ENCODE peak calls at places on chromosomes 13 and 19, in seven cellular contexts. One of them, this sample, is unnamed.

GRCh38 chr13:110713981-110714797 is 689 bp downstream of the ING1 start:
- DNase-seq in NCI-H69: peak
- DNase-seq in NCI-H1436: peak
- DNase-seq in HFFc6: peak
- DNase-seq in Kasumi-1: peak
- DNase-seq in activated CD8-positive, alpha-beta memory T cell treated with anti-CD3 and anti-CD28 coated beads, Interleukin-2, amount 10 ng/mL, durations not matched to agents 7 days and 5 days: peak
- DNase-seq in WTC11: peak
- DNase-seq in this sample: peak

GRCh38 chr19:16778796-16779411 is 50.3 kb upstream of the SIN3B start:
- DNase-seq in NCI-H69: peak
- DNase-seq in NCI-H1436: peak
- DNase-seq in HFFc6: peak
- DNase-seq in Kasumi-1: peak
- DNase-seq in activated CD8-positive, alpha-beta memory T cell treated with anti-CD3 and anti-CD28 coated beads, Interleukin-2, amount 10 ng/mL, durations not matched to agents 7 days and 5 days: peak
- DNase-seq in WTC11: peak
- DNase-seq in this sample: peak

GRCh38 chr19:55259540-55260210 is 858 bp upstream of the PPP6R1 start:
- DNase-seq in NCI-H69: peak
- DNase-seq in NCI-H1436: no peak
- DNase-seq in HFFc6: no peak
- DNase-seq in Kasumi-1: peak
- DNase-seq in activated CD8-positive, alpha-beta memory T cell treated with anti-CD3 and anti-CD28 coated beads, Interleukin-2, amount 10 ng/mL, durations not matched to agents 7 days and 5 days: no peak
- DNase-seq in WTC11: no peak
- DNase-seq in this sample: no peak

GRCh38 chr19:17286263-17286662 is 4.6 kb downstream of the ANKLE1 start:
- DNase-seq in NCI-H69: no peak
- DNase-seq in NCI-H1436: no peak
- DNase-seq in HFFc6: no peak
- DNase-seq in Kasumi-1: no peak
- DNase-seq in activated CD8-positive, alpha-beta memory T cell treated with anti-CD3 and anti-CD28 coated beads, Interleukin-2, amount 10 ng/mL, durations not matched to agents 7 days and 5 days: no peak
- DNase-seq in WTC11: no peak
- DNase-seq in this sample: no peak

GRCh38 chr19:8575467-8575997 is 1.7 kb downstream of the MYO1F start:
- DNase-seq in NCI-H69: no peak
- DNase-seq in NCI-H1436: no peak
- DNase-seq in HFFc6: peak
- DNase-seq in Kasumi-1: no peak
- DNase-seq in activated CD8-positive, alpha-beta memory T cell treated with anti-CD3 and anti-CD28 coated beads, Interleukin-2, amount 10 ng/mL, durations not matched to agents 7 days and 5 days: peak
- DNase-seq in WTC11: no peak
- DNase-seq in this sample: peak

GRCh38 chr19:45553464-45553863 is 31.1 kb downstream of the OPA3 start:
- DNase-seq in NCI-H69: no peak
- DNase-seq in NCI-H1436: no peak
- DNase-seq in HFFc6: no peak
- DNase-seq in Kasumi-1: no peak
- DNase-seq in activated CD8-positive, alpha-beta memory T cell treated with anti-CD3 and anti-CD28 coated beads, Interleukin-2, amount 10 ng/mL, durations not matched to agents 7 days and 5 days: no peak
- DNase-seq in WTC11: peak
- DNase-seq in this sample: no peak

GRCh38 chr13:46181799-46182490 is at the start of gene LCP1:
- DNase-seq in NCI-H69: peak
- DNase-seq in NCI-H1436: no peak
- DNase-seq in HFFc6: no peak
- DNase-seq in Kasumi-1: peak
- DNase-seq in activated CD8-positive, alpha-beta memory T cell treated with anti-CD3 and anti-CD28 coated beads, Interleukin-2, amount 10 ng/mL, durations not matched to agents 7 days and 5 days: peak
- DNase-seq in WTC11: no peak
- DNase-seq in this sample: peak

GRCh38 chr13:46982856-46983582 is 86.2 kb upstream of the HTR2A start:
- DNase-seq in NCI-H69: no peak
- DNase-seq in NCI-H1436: no peak
- DNase-seq in HFFc6: no peak
- DNase-seq in Kasumi-1: peak
- DNase-seq in activated CD8-positive, alpha-beta memory T cell treated with anti-CD3 and anti-CD28 coated beads, Interleukin-2, amount 10 ng/mL, durations not matched to agents 7 days and 5 days: no peak
- DNase-seq in WTC11: no peak
- DNase-seq in this sample: no peak

GRCh38 chr13:113647351-113648217 is 10.4 kb downstream of the ATP4B start:
- DNase-seq in NCI-H69: peak
- DNase-seq in NCI-H1436: peak
- DNase-seq in HFFc6: peak
- DNase-seq in Kasumi-1: no peak
- DNase-seq in activated CD8-positive, alpha-beta memory T cell treated with anti-CD3 and anti-CD28 coated beads, Interleukin-2, amount 10 ng/mL, durations not matched to agents 7 days and 5 days: no peak
- DNase-seq in WTC11: peak
- DNase-seq in this sample: peak

GRCh38 chr13:101946411-101946810 is 455.4 kb downstream of the FGF14 start:
- DNase-seq in NCI-H69: peak
- DNase-seq in NCI-H1436: no peak
- DNase-seq in HFFc6: no peak
- DNase-seq in Kasumi-1: no peak
- DNase-seq in activated CD8-positive, alpha-beta memory T cell treated with anti-CD3 and anti-CD28 coated beads, Interleukin-2, amount 10 ng/mL, durations not matched to agents 7 days and 5 days: no peak
- DNase-seq in WTC11: no peak
- DNase-seq in this sample: no peak

GRCh38 chr19:41691268-41691970 is 3.3 kb upstream of the CEACAM7 start:
- DNase-seq in NCI-H69: peak
- DNase-seq in NCI-H1436: peak
- DNase-seq in HFFc6: no peak
- DNase-seq in Kasumi-1: no peak
- DNase-seq in activated CD8-positive, alpha-beta memory T cell treated with anti-CD3 and anti-CD28 coated beads, Interleukin-2, amount 10 ng/mL, durations not matched to agents 7 days and 5 days: no peak
- DNase-seq in WTC11: peak
- DNase-seq in this sample: no peak

GRCh38 chr13:49472186-49472585 is 23.6 kb upstream of the PHF11 start:
- DNase-seq in NCI-H69: no peak
- DNase-seq in NCI-H1436: no peak
- DNase-seq in HFFc6: no peak
- DNase-seq in Kasumi-1: no peak
- DNase-seq in activated CD8-positive, alpha-beta memory T cell treated with anti-CD3 and anti-CD28 coated beads, Interleukin-2, amount 10 ng/mL, durations not matched to agents 7 days and 5 days: no peak
- DNase-seq in WTC11: no peak
- DNase-seq in this sample: no peak